ENCODE peak calls at places on chromosomes 2 and 18, in seven cellular contexts. One of them, this sample, is unnamed.
A peak's percentile ranks its signal among the peaks of the same experiment; 100 is the strongest.

GRCh38 chr2:240452471-240453256 is 17.2 kb downstream of the GPC1 start:
- DNase-seq in aorta: peak; percentile 93
- DNase-seq in cardiac muscle cell: peak; percentile 85
- DNase-seq in RKO: no peak
- DNase-seq in M059J: peak; percentile 49
- DNase-seq in stimulated activated CD4-positive, alpha-beta T cell treated with anti-CD3 and anti-CD28 coated beads, Interleukin-15, amount 100 ng/mL, for 1 hour: no peak
- DNase-seq in NCI-H2081: peak; percentile 45
- DNase-seq in this sample: peak; percentile 83

GRCh38 chr2:181376442-181376841 is 80.7 kb upstream of the ITGA4 start:
- DNase-seq in M059J: no peak
- DNase-seq in aorta: no peak
- DNase-seq in stimulated activated CD4-positive, alpha-beta T cell treated with anti-CD3 and anti-CD28 coated beads, Interleukin-15, amount 100 ng/mL, for 1 hour: no peak
- DNase-seq in RKO: no peak
- DNase-seq in NCI-H2081: no peak
- DNase-seq in cardiac muscle cell: no peak
- DNase-seq in this sample: no peak

GRCh38 chr2:74457549-74458131 is 598 bp upstream of the WBP1 start:
- DNase-seq in NCI-H2081: peak; percentile 87
- DNase-seq in stimulated activated CD4-positive, alpha-beta T cell treated with anti-CD3 and anti-CD28 coated beads, Interleukin-15, amount 100 ng/mL, for 1 hour: peak; percentile 64
- DNase-seq in M059J: peak; percentile 59
- DNase-seq in RKO: peak; percentile 70
- DNase-seq in aorta: peak; percentile 86
- DNase-seq in cardiac muscle cell: peak; percentile 80
- DNase-seq in this sample: peak; percentile 90

GRCh38 chr2:217610411-217610814 is 392.4 kb downstream of the TNS1 start:
- DNase-seq in aorta: no peak
- DNase-seq in NCI-H2081: peak; percentile 85
- DNase-seq in M059J: no peak
- DNase-seq in stimulated activated CD4-positive, alpha-beta T cell treated with anti-CD3 and anti-CD28 coated beads, Interleukin-15, amount 100 ng/mL, for 1 hour: no peak
- DNase-seq in RKO: no peak
- DNase-seq in cardiac muscle cell: no peak
- DNase-seq in this sample: no peak

GRCh38 chr2:15307526-15307925 is 253.6 kb downstream of the NBAS start:
- DNase-seq in RKO: no peak
- DNase-seq in cardiac muscle cell: no peak
- DNase-seq in aorta: no peak
- DNase-seq in M059J: no peak
- DNase-seq in stimulated activated CD4-positive, alpha-beta T cell treated with anti-CD3 and anti-CD28 coated beads, Interleukin-15, amount 100 ng/mL, for 1 hour: no peak
- DNase-seq in NCI-H2081: no peak
- DNase-seq in this sample: no peak

GRCh38 chr2:229313591-229313990 is 42.5 kb upstream of the PID1 start:
- DNase-seq in RKO: no peak
- DNase-seq in stimulated activated CD4-positive, alpha-beta T cell treated with anti-CD3 and anti-CD28 coated beads, Interleukin-15, amount 100 ng/mL, for 1 hour: no peak
- DNase-seq in cardiac muscle cell: no peak
- DNase-seq in M059J: peak; percentile 63
- DNase-seq in NCI-H2081: no peak
- DNase-seq in aorta: no peak
- DNase-seq in this sample: no peak

GRCh38 chr2:184598313-184599053 is at the start of gene ZNF804A:
- DNase-seq in aorta: peak; percentile 82
- DNase-seq in NCI-H2081: peak; percentile 88
- DNase-seq in RKO: no peak
- DNase-seq in cardiac muscle cell: peak; percentile 68
- DNase-seq in M059J: peak; percentile 39
- DNase-seq in stimulated activated CD4-positive, alpha-beta T cell treated with anti-CD3 and anti-CD28 coated beads, Interleukin-15, amount 100 ng/mL, for 1 hour: no peak
- DNase-seq in this sample: peak; percentile 86

GRCh38 chr2:21916934-21917522 is 793.3 kb downstream of the TDRD15 start:
- DNase-seq in cardiac muscle cell: peak; percentile 54
- DNase-seq in M059J: peak; percentile 13
- DNase-seq in RKO: no peak
- DNase-seq in stimulated activated CD4-positive, alpha-beta T cell treated with anti-CD3 and anti-CD28 coated beads, Interleukin-15, amount 100 ng/mL, for 1 hour: no peak
- DNase-seq in NCI-H2081: no peak
- DNase-seq in aorta: no peak
- DNase-seq in this sample: no peak

GRCh38 chr2:235658371-235659174 is 164.7 kb downstream of the AGAP1 start:
- DNase-seq in NCI-H2081: peak; percentile 8
- DNase-seq in cardiac muscle cell: no peak
- DNase-seq in RKO: no peak
- DNase-seq in aorta: no peak
- DNase-seq in stimulated activated CD4-positive, alpha-beta T cell treated with anti-CD3 and anti-CD28 coated beads, Interleukin-15, amount 100 ng/mL, for 1 hour: no peak
- DNase-seq in M059J: no peak
- DNase-seq in this sample: no peak

GRCh38 chr2:96554293-96555145 is 18.0 kb downstream of the ARID5A start:
- DNase-seq in M059J: peak; percentile 44
- DNase-seq in stimulated activated CD4-positive, alpha-beta T cell treated with anti-CD3 and anti-CD28 coated beads, Interleukin-15, amount 100 ng/mL, for 1 hour: peak; percentile 52
- DNase-seq in aorta: peak; percentile 92
- DNase-seq in cardiac muscle cell: peak; percentile 68
- DNase-seq in NCI-H2081: peak; percentile 57
- DNase-seq in RKO: peak; percentile 55
- DNase-seq in this sample: peak; percentile 95

GRCh38 chr2:210531050-210531449 is 25.3 kb upstream of the CPS1 start:
- DNase-seq in M059J: no peak
- DNase-seq in aorta: no peak
- DNase-seq in NCI-H2081: no peak
- DNase-seq in RKO: no peak
- DNase-seq in cardiac muscle cell: no peak
- DNase-seq in stimulated activated CD4-positive, alpha-beta T cell treated with anti-CD3 and anti-CD28 coated beads, Interleukin-15, amount 100 ng/mL, for 1 hour: no peak
- DNase-seq in this sample: no peak

GRCh38 chr2:25176541-25177368 is 8.4 kb upstream of the POMC start:
- DNase-seq in cardiac muscle cell: no peak
- DNase-seq in aorta: no peak
- DNase-seq in M059J: no peak
- DNase-seq in stimulated activated CD4-positive, alpha-beta T cell treated with anti-CD3 and anti-CD28 coated beads, Interleukin-15, amount 100 ng/mL, for 1 hour: no peak
- DNase-seq in RKO: no peak
- DNase-seq in NCI-H2081: no peak
- DNase-seq in this sample: no peak

GRCh38 chr2:19911799-19912509 is 10.2 kb upstream of the TTC32 start:
- DNase-seq in stimulated activated CD4-positive, alpha-beta T cell treated with anti-CD3 and anti-CD28 coated beads, Interleukin-15, amount 100 ng/mL, for 1 hour: no peak
- DNase-seq in NCI-H2081: no peak
- DNase-seq in M059J: peak; percentile 99
- DNase-seq in RKO: peak; percentile 35
- DNase-seq in cardiac muscle cell: no peak
- DNase-seq in aorta: no peak
- DNase-seq in this sample: no peak

GRCh38 chr2:131413148-131413747 is 49.3 kb upstream of the RAB6D start:
- DNase-seq in aorta: no peak
- DNase-seq in NCI-H2081: peak; percentile 64
- DNase-seq in stimulated activated CD4-positive, alpha-beta T cell treated with anti-CD3 and anti-CD28 coated beads, Interleukin-15, amount 100 ng/mL, for 1 hour: no peak
- DNase-seq in M059J: peak; percentile 49
- DNase-seq in RKO: peak; percentile 72
- DNase-seq in cardiac muscle cell: peak; percentile 71
- DNase-seq in this sample: no peak

GRCh38 chr2:208069186-208069585 is 43.9 kb upstream of the PLEKHM3 start:
- DNase-seq in M059J: peak; percentile 14
- DNase-seq in aorta: no peak
- DNase-seq in RKO: no peak
- DNase-seq in stimulated activated CD4-positive, alpha-beta T cell treated with anti-CD3 and anti-CD28 coated beads, Interleukin-15, amount 100 ng/mL, for 1 hour: no peak
- DNase-seq in cardiac muscle cell: no peak
- DNase-seq in NCI-H2081: no peak
- DNase-seq in this sample: no peak

GRCh38 chr18:7615840-7616239 is 48.7 kb downstream of the PTPRM start:
- DNase-seq in M059J: no peak
- DNase-seq in cardiac muscle cell: no peak
- DNase-seq in RKO: no peak
- DNase-seq in NCI-H2081: no peak
- DNase-seq in stimulated activated CD4-positive, alpha-beta T cell treated with anti-CD3 and anti-CD28 coated beads, Interleukin-15, amount 100 ng/mL, for 1 hour: no peak
- DNase-seq in aorta: no peak
- DNase-seq in this sample: no peak

GRCh38 chr2:173058097-173058496 is 17.5 kb upstream of the MAP3K20 start:
- DNase-seq in cardiac muscle cell: no peak
- DNase-seq in NCI-H2081: no peak
- DNase-seq in stimulated activated CD4-positive, alpha-beta T cell treated with anti-CD3 and anti-CD28 coated beads, Interleukin-15, amount 100 ng/mL, for 1 hour: no peak
- DNase-seq in RKO: no peak
- DNase-seq in aorta: no peak
- DNase-seq in M059J: no peak
- DNase-seq in this sample: no peak

GRCh38 chr18:79590191-79591039 is 89.2 kb upstream of the CTDP1 start:
- DNase-seq in M059J: peak; percentile 14
- DNase-seq in RKO: no peak
- DNase-seq in NCI-H2081: no peak
- DNase-seq in cardiac muscle cell: no peak
- DNase-seq in stimulated activated CD4-positive, alpha-beta T cell treated with anti-CD3 and anti-CD28 coated beads, Interleukin-15, amount 100 ng/mL, for 1 hour: no peak
- DNase-seq in aorta: peak; percentile 72
- DNase-seq in this sample: peak; percentile 82

GRCh38 chr18:11857177-11857887 is 6.1 kb downstream of the CHMP1B start:
- DNase-seq in cardiac muscle cell: peak; percentile 87
- DNase-seq in RKO: peak; percentile 98
- DNase-seq in stimulated activated CD4-positive, alpha-beta T cell treated with anti-CD3 and anti-CD28 coated beads, Interleukin-15, amount 100 ng/mL, for 1 hour: no peak
- DNase-seq in M059J: peak; percentile 99
- DNase-seq in NCI-H2081: no peak
- DNase-seq in aorta: peak; percentile 92
- DNase-seq in this sample: peak; percentile 93

GRCh38 chr2:9178905-9179571 is 27.6 kb upstream of the ASAP2 start:
- DNase-seq in RKO: no peak
- DNase-seq in NCI-H2081: peak; percentile 92
- DNase-seq in M059J: peak; percentile 69
- DNase-seq in aorta: peak; percentile 83
- DNase-seq in cardiac muscle cell: no peak
- DNase-seq in stimulated activated CD4-positive, alpha-beta T cell treated with anti-CD3 and anti-CD28 coated beads, Interleukin-15, amount 100 ng/mL, for 1 hour: no peak
- DNase-seq in this sample: peak; percentile 92

GRCh38 chr2:172050506-172051125 is 34.7 kb upstream of the DLX1 start:
- DNase-seq in NCI-H2081: no peak
- DNase-seq in aorta: no peak
- DNase-seq in RKO: no peak
- DNase-seq in stimulated activated CD4-positive, alpha-beta T cell treated with anti-CD3 and anti-CD28 coated beads, Interleukin-15, amount 100 ng/mL, for 1 hour: no peak
- DNase-seq in cardiac muscle cell: peak; percentile 47
- DNase-seq in M059J: no peak
- DNase-seq in this sample: no peak

GRCh38 chr18:48879008-48879431 is 71.7 kb downstream of the SMAD7 start:
- DNase-seq in NCI-H2081: no peak
- DNase-seq in M059J: no peak
- DNase-seq in stimulated activated CD4-positive, alpha-beta T cell treated with anti-CD3 and anti-CD28 coated beads, Interleukin-15, amount 100 ng/mL, for 1 hour: no peak
- DNase-seq in aorta: peak; percentile 71
- DNase-seq in RKO: no peak
- DNase-seq in cardiac muscle cell: no peak
- DNase-seq in this sample: peak; percentile 55

GRCh38 chr2:224027912-224028311 is 11.2 kb downstream of the SERPINE2 start:
- DNase-seq in stimulated activated CD4-positive, alpha-beta T cell treated with anti-CD3 and anti-CD28 coated beads, Interleukin-15, amount 100 ng/mL, for 1 hour: no peak
- DNase-seq in aorta: no peak
- DNase-seq in cardiac muscle cell: peak; percentile 19
- DNase-seq in NCI-H2081: no peak
- DNase-seq in RKO: no peak
- DNase-seq in M059J: no peak
- DNase-seq in this sample: no peak

GRCh38 chr2:159155315-159155714 is 131.2 kb downstream of the WDSUB1 start:
- DNase-seq in cardiac muscle cell: no peak
- DNase-seq in aorta: no peak
- DNase-seq in RKO: no peak
- DNase-seq in NCI-H2081: peak; percentile 14
- DNase-seq in M059J: no peak
- DNase-seq in stimulated activated CD4-positive, alpha-beta T cell treated with anti-CD3 and anti-CD28 coated beads, Interleukin-15, amount 100 ng/mL, for 1 hour: no peak
- DNase-seq in this sample: no peak

GRCh38 chr2:163441603-163442002 is 294.2 kb downstream of the FIGN start:
- DNase-seq in aorta: no peak
- DNase-seq in NCI-H2081: no peak
- DNase-seq in cardiac muscle cell: no peak
- DNase-seq in RKO: no peak
- DNase-seq in stimulated activated CD4-positive, alpha-beta T cell treated with anti-CD3 and anti-CD28 coated beads, Interleukin-15, amount 100 ng/mL, for 1 hour: no peak
- DNase-seq in M059J: peak; percentile 13
- DNase-seq in this sample: no peak

GRCh38 chr2:73983322-73984202 is 1.1 kb upstream of the TET3 start:
- DNase-seq in aorta: no peak
- DNase-seq in NCI-H2081: peak; percentile 72
- DNase-seq in stimulated activated CD4-positive, alpha-beta T cell treated with anti-CD3 and anti-CD28 coated beads, Interleukin-15, amount 100 ng/mL, for 1 hour: no peak
- DNase-seq in M059J: no peak
- DNase-seq in cardiac muscle cell: peak; percentile 61
- DNase-seq in RKO: peak; percentile 38
- DNase-seq in this sample: no peak

GRCh38 chr2:288002-288742 is at the start of gene ALKAL2:
- DNase-seq in M059J: no peak
- DNase-seq in NCI-H2081: no peak
- DNase-seq in cardiac muscle cell: no peak
- DNase-seq in aorta: peak; percentile 80
- DNase-seq in RKO: no peak
- DNase-seq in stimulated activated CD4-positive, alpha-beta T cell treated with anti-CD3 and anti-CD28 coated beads, Interleukin-15, amount 100 ng/mL, for 1 hour: no peak
- DNase-seq in this sample: peak; percentile 83

GRCh38 chr2:193584522-193584938 is 1389.8 kb upstream of the TMEFF2 start:
- DNase-seq in cardiac muscle cell: peak; percentile 49
- DNase-seq in aorta: no peak
- DNase-seq in RKO: peak; percentile 29
- DNase-seq in stimulated activated CD4-positive, alpha-beta T cell treated with anti-CD3 and anti-CD28 coated beads, Interleukin-15, amount 100 ng/mL, for 1 hour: no peak
- DNase-seq in M059J: peak; percentile 32
- DNase-seq in NCI-H2081: peak; percentile 51
- DNase-seq in this sample: no peak

GRCh38 chr2:55550368-55551102 is 31.0 kb downstream of the CFAP36 start:
- DNase-seq in cardiac muscle cell: no peak
- DNase-seq in M059J: peak; percentile 69
- DNase-seq in stimulated activated CD4-positive, alpha-beta T cell treated with anti-CD3 and anti-CD28 coated beads, Interleukin-15, amount 100 ng/mL, for 1 hour: no peak
- DNase-seq in RKO: peak; percentile 47
- DNase-seq in aorta: no peak
- DNase-seq in NCI-H2081: peak; percentile 28
- DNase-seq in this sample: no peak

GRCh38 chr2:70988151-70988550 is 6.5 kb downstream of the TEX261 start:
- DNase-seq in cardiac muscle cell: no peak
- DNase-seq in stimulated activated CD4-positive, alpha-beta T cell treated with anti-CD3 and anti-CD28 coated beads, Interleukin-15, amount 100 ng/mL, for 1 hour: no peak
- DNase-seq in NCI-H2081: no peak
- DNase-seq in M059J: no peak
- DNase-seq in RKO: no peak
- DNase-seq in aorta: no peak
- DNase-seq in this sample: peak; percentile 83

GRCh38 chr2:74501335-74502071 is 2.1 kb upstream of the LBX2 start:
- DNase-seq in M059J: no peak
- DNase-seq in RKO: no peak
- DNase-seq in NCI-H2081: no peak
- DNase-seq in aorta: no peak
- DNase-seq in cardiac muscle cell: no peak
- DNase-seq in stimulated activated CD4-positive, alpha-beta T cell treated with anti-CD3 and anti-CD28 coated beads, Interleukin-15, amount 100 ng/mL, for 1 hour: no peak
- DNase-seq in this sample: peak; percentile 61

GRCh38 chr2:1863386-1863785 is 119.1 kb upstream of the PXDN start:
- DNase-seq in cardiac muscle cell: no peak
- DNase-seq in stimulated activated CD4-positive, alpha-beta T cell treated with anti-CD3 and anti-CD28 coated beads, Interleukin-15, amount 100 ng/mL, for 1 hour: no peak
- DNase-seq in aorta: no peak
- DNase-seq in RKO: no peak
- DNase-seq in NCI-H2081: no peak
- DNase-seq in M059J: no peak
- DNase-seq in this sample: peak; percentile 62

GRCh38 chr18:13726972-13727331 is 479 bp downstream of the RNMT start:
- DNase-seq in M059J: peak; percentile 61
- DNase-seq in cardiac muscle cell: peak; percentile 75
- DNase-seq in NCI-H2081: peak; percentile 44
- DNase-seq in stimulated activated CD4-positive, alpha-beta T cell treated with anti-CD3 and anti-CD28 coated beads, Interleukin-15, amount 100 ng/mL, for 1 hour: no peak
- DNase-seq in aorta: peak; percentile 84
- DNase-seq in RKO: peak; percentile 76
- DNase-seq in this sample: peak; percentile 90

GRCh38 chr18:10455726-10456453 is 1.5 kb downstream of the APCDD1 start:
- DNase-seq in M059J: no peak
- DNase-seq in RKO: no peak
- DNase-seq in NCI-H2081: peak; percentile 34
- DNase-seq in aorta: no peak
- DNase-seq in stimulated activated CD4-positive, alpha-beta T cell treated with anti-CD3 and anti-CD28 coated beads, Interleukin-15, amount 100 ng/mL, for 1 hour: no peak
- DNase-seq in cardiac muscle cell: no peak
- DNase-seq in this sample: no peak

GRCh38 chr2:27261241-27261925 is 1.5 kb downstream of the SLC30A3 start:
- DNase-seq in stimulated activated CD4-positive, alpha-beta T cell treated with anti-CD3 and anti-CD28 coated beads, Interleukin-15, amount 100 ng/mL, for 1 hour: no peak
- DNase-seq in aorta: no peak
- DNase-seq in cardiac muscle cell: no peak
- DNase-seq in NCI-H2081: no peak
- DNase-seq in RKO: no peak
- DNase-seq in M059J: no peak
- DNase-seq in this sample: peak; percentile 67

This sample was measured in posterior vena cava.